ENCODE peak calls at places on chromosomes 2 and 18, in six cellular contexts. D is dorsolateral prefrontal cortex, X is right cardiac atrium, Y is spleen, E is MM.1S, I is psoas muscle. J is an unnamed sample. For H3K27me3, the result is how much of the 10 kb centered on the place peaks cover.

GRCh38 chr18:68837665-68838390 is 39.9 kb downstream of the CCDC102B start:
- DNase-seq in I (no peak), Y (no peak), D (no peak), X (no peak), E (no peak), J (no peak)

GRCh38 chr2:29920130-29920577 is 1.2 kb downstream of the ALK start:
- DNase-seq in I (peak), D (peak), X (peak), E (peak), Y (peak), J (peak)

GRCh38 chr2:12704378-12704777 is 12.4 kb upstream of the TRIB2 start:
- DNase-seq in Y (no peak), I (no peak), E (no peak), D (no peak), X (no peak), J (no peak)

GRCh38 chr2:237550057-237550415 is 16.3 kb upstream of the PRLH start:
- DNase-seq in X (no peak), I (peak), D (no peak), Y (peak), E (no peak), J (no peak)

GRCh38 chr2:26682155-26682554 is 10.4 kb upstream of the KCNK3 start:
- DNase-seq in X (no peak), Y (peak), E (no peak), D (no peak), I (no peak), J (no peak)

GRCh38 chr18:54822872-54823845 is 5.1 kb upstream of the RAB27B start:
- DNase-seq in E (no peak), Y (no peak), I (no peak), D (no peak), X (no peak), J (no peak)

GRCh38 chr2:168456526-168457176 is 579 bp downstream of the CERS6 start:
- DNase-seq in Y (peak), X (peak), E (peak), I (peak), D (peak), J (peak)

GRCh38 chr18:76697441-76697901 is 124.9 kb upstream of the ZNF236 start:
- DNase-seq in D (no peak), X (no peak), I (no peak), E (no peak), Y (no peak), J (no peak)

GRCh38 chr2:187003038-187003543 is 154.1 kb upstream of the ZSWIM2 start:
- DNase-seq in I (no peak), Y (no peak), E (no peak), X (peak), D (no peak), J (no peak)

GRCh38 chr2:9517118-9517782 is 38.4 kb downstream of the ADAM17 start:
- DNase-seq in Y (no peak), E (no peak), D (no peak), X (no peak), I (no peak), J (no peak)

GRCh38 chr18:75429975-75430374 is 2.5 kb upstream of the SMIM21 start:
- DNase-seq in I (no peak), X (no peak), D (no peak), Y (no peak), E (no peak), J (no peak)

GRCh38 chr2:235666240-235666781 is 172.5 kb downstream of the AGAP1 start:
- DNase-seq in X (no peak), E (peak), D (no peak), I (no peak), Y (no peak), J (peak)

GRCh38 chr2:62382122-62382521 is 123.9 kb downstream of the TMEM17 start:
- DNase-seq in D (no peak), Y (no peak), X (no peak), E (no peak), I (no peak), J (no peak)

GRCh38 chr2:196660264-196660663 is 20.7 kb downstream of the CCDC150 start:
- DNase-seq in Y (no peak), E (no peak), X (no peak), D (no peak), I (no peak), J (no peak)

GRCh38 chr2:182522428-182522896 is 95.6 kb upstream of the PDE1A start:
- DNase-seq in D (no peak), E (no peak), X (no peak), I (no peak), Y (no peak), J (no peak)

GRCh38 chr2:27095745-27096651 is 9.4 kb downstream of the KHK start:
- DNase-seq in E (peak), D (peak), Y (peak), X (peak), I (peak), J (peak)

GRCh38 chr2:162591403-162592083 is 247.0 kb downstream of the KCNH7 start:
- DNase-seq in I (no peak), X (no peak), D (no peak), Y (no peak), E (no peak), J (no peak)

GRCh38 chr18:48023334-48024008 is 93.0 kb upstream of the SMAD2 start:
- DNase-seq in Y (no peak), D (no peak), X (peak), E (peak), I (no peak), J (peak)

GRCh38 chr2:55936351-55936750 is 12.8 kb upstream of the EFEMP1 start:
- DNase-seq in D (no peak), Y (no peak), E (no peak), I (no peak), X (no peak), J (no peak)

GRCh38 chr18:34773378-34773777 is 63.3 kb downstream of the DTNA start:
- DNase-seq in E (no peak), X (no peak), I (no peak), D (no peak), Y (no peak), J (no peak)

GRCh38 chr2:68931799-68932198 is 20.9 kb downstream of the GKN2 start:
- DNase-seq in X (no peak), Y (no peak), E (no peak), I (no peak), D (no peak), J (no peak)

GRCh38 chr2:191434072-191434471 is 188.9 kb downstream of the MYO1B start:
- DNase-seq in D (no peak), E (no peak), Y (no peak), X (no peak), I (no peak), J (no peak)

GRCh38 chr18:47247833-47248609 is 3.4 kb downstream of the SKOR2 start:
- DNase-seq in E (no peak), X (no peak), I (no peak), D (no peak), Y (no peak), J (no peak)

GRCh38 chr2:197461073-197461472 is 7.7 kb downstream of the COQ10B start:
- DNase-seq in Y (no peak), D (no peak), E (no peak), X (no peak), I (no peak), J (no peak)

GRCh38 chr2:65198737-65199136 is 28.9 kb upstream of the ACTR2 start:
- DNase-seq in D (no peak), Y (no peak), X (peak), E (no peak), I (peak), J (no peak)

GRCh38 chr18:67515987-67516431 is 511 bp downstream of the DSEL start:
- DNase-seq in E (peak), X (peak), I (peak), Y (peak), D (peak), J (peak)

GRCh38 chr2:98911376-98912154 is 24.5 kb downstream of the CRACDL start:
- DNase-seq in Y (peak), X (no peak), E (no peak), I (no peak), D (no peak), J (no peak)

GRCh38 chr18:23761941-23762340 is 72.7 kb downstream of the LAMA3 start:
- DNase-seq in D (no peak), I (no peak), E (no peak), Y (no peak), X (no peak), J (no peak)

GRCh38 chr2:39377226-39377939 is 59.7 kb downstream of the MAP4K3 start:
- DNase-seq in Y (no peak), I (no peak), E (peak), X (no peak), D (no peak), J (no peak)

GRCh38 chr2:8441986-8442385 is 239.9 kb upstream of the ID2 start:
- DNase-seq in D (no peak), X (no peak), I (no peak), E (no peak), Y (no peak), J (no peak)

GRCh38 chr2:5546176-5546575 is 146.0 kb upstream of the SOX11 start:
- DNase-seq in I (no peak), Y (no peak), E (no peak), X (no peak), D (no peak), J (no peak)

GRCh38 chr2:57373530-57373929 is 673.1 kb upstream of the VRK2 start:
- DNase-seq in Y (no peak), D (no peak), E (no peak), X (no peak), I (no peak), J (no peak)

DNA sequence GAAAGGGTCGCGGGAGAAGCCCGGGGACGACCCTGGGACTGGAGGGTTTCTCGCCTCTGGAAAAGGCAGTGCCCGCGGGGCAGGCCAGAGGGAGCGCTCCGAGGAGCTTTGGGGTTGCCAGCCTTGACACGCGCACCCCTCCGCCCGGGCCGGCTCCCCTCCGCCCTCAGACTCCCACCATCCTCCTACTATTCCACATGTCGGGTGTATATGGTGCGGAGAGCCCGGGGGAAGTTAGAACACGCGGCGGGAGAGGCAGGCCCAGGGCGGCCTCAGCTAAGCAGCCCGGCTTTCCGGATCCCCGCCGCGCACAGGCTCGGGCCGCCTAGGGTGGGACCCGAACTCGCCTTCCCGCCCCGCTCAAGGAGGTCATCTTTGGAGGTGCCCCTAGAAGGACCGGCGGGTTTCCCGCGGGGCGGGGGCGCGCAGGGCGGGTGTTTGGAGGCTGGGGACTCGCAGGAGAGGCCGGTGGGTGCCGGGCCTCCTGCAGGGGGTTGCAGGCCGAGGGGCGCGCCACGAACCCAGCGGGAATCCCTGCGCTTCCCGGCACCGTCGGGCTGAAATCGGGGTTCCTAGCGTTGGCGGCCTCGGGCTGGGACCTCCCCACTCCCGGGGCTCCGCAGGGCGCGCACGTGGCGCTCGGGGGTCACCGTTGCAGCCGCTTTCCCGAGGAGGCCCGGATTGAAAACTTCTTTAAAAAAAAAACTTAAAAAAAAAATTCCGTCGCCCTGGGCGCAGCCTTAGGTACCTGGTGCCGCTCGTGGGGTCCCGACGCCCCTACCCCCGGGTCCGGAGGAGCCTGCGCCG is 3.7 kb downstream of the NFATC1 start:
- DNase-seq in D (no peak), I (peak), X (peak), Y (peak), E (no peak), J (no peak)
- H3K27me3 ChIP-seq in D (under half), I (under half), X (under half), Y (under half), E (under half), J (under half)

GRCh38 chr2:135630488-135630887 is 99.2 kb downstream of the R3HDM1 start:
- DNase-seq in X (no peak), E (no peak), D (no peak), Y (no peak), I (no peak), J (no peak)
- H3K27ac ChIP-seq in X (no peak), E (no peak), D (no peak), Y (no peak), I (no peak), J (no peak)

DNA sequence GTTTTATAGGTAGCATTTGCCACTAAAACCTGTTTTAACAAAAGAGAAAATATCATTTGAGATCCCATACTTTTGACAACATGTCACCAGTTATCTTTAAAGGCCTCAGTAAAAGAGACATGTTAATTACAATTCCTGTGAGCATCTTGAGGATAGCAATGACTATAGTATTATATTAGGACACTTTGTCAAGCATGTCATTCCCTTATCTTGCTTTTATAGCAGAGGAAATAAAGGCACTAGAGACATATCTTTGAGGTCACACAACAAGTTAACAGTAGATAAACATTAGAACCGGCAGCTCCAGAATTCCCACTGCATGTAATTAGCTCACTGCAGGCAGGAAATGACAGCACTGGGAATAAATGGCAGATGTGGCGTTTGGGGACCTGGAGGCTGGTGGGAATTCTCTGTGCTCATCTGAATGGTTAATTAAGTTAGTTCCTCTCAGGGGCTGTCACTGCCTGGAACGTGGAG is 25.9 kb downstream of the LYPD6B start:
- DNase-seq in I (no peak), X (no peak), D (no peak), E (no peak), Y (no peak), J (no peak)
- H3K27me3 ChIP-seq in I (under half), X (under half), D (under half), E (under half), Y (under half), J (under half)

DNA sequence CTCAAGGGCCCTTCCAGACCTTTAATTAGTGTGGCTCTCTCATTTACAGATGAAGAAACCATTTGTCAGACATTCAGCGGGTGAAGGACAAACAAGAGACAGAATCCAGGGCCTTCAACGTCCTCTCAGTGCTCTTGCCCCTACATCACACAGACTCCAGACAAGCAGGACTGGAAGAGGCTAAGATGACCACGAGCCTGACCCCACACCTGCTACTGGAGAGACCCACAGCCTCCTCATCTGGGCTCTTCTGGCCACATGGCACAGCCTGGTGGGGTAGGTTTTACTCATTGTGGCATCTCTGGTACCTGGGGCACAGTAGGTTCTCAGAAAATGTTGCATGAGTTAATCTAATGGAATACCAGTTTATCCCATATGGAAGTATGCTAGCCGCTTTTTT is 69.6 kb upstream of the TMEM247 start:
- DNase-seq in Y (no peak), X (no peak), I (no peak), D (no peak), E (no peak), J (no peak)
- H3K27ac ChIP-seq in Y (no peak), X (peak), I (no peak), D (no peak), E (no peak), J (no peak)

GRCh38 chr2:44766777-44767176 is 174.7 kb upstream of the SIX3 start:
- DNase-seq in Y (no peak), X (no peak), E (no peak), I (no peak), D (no peak), J (no peak)

GRCh38 chr2:44768438-44769236 is 172.9 kb upstream of the SIX3 start:
- DNase-seq in I (no peak), Y (peak), D (no peak), X (peak), E (no peak), J (no peak)

GRCh38 chr2:44767691-44768090 is 173.8 kb upstream of the SIX3 start:
- DNase-seq in D (no peak), Y (no peak), I (no peak), X (no peak), E (no peak), J (no peak)

GRCh38 chr2:44763275-44763674 is 178.2 kb upstream of the SIX3 start:
- DNase-seq in E (no peak), X (no peak), Y (no peak), D (no peak), I (no peak), J (no peak)

DNA sequence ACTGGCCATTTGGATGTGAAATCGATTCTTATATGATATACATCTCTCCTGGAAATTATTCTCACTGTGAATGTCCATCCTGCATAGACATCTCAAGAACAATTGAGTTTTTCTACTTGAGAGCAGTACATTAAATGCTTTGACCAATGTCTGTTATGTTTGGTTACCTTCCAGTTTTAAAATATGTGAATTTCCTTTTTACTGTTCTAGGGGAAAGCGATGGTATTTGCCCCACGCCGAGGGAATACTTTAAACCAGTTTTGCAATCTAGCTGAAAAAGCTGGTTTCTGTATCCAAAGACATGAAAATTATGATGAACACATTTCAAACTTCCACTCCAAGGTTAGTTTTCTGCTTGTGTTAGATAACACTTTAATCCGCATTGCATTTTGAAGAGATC is 175.3 kb upstream of the SIX3 start:
- DNase-seq in E (no peak), I (no peak), D (no peak), X (no peak), Y (no peak), J (no peak)
- H3K27me3 ChIP-seq in E (under half), I (under half), D (under half), X (under half), Y (under half), J (under half)

GRCh38 chr2:70828914-70829824 is 6.4 kb downstream of the CD207 start:
- DNase-seq in E (no peak), X (no peak), I (no peak), D (no peak), Y (no peak), J (no peak)
- H3K27ac ChIP-seq in E (no peak), X (no peak), I (peak), D (no peak), Y (no peak), J (no peak)

DNA sequence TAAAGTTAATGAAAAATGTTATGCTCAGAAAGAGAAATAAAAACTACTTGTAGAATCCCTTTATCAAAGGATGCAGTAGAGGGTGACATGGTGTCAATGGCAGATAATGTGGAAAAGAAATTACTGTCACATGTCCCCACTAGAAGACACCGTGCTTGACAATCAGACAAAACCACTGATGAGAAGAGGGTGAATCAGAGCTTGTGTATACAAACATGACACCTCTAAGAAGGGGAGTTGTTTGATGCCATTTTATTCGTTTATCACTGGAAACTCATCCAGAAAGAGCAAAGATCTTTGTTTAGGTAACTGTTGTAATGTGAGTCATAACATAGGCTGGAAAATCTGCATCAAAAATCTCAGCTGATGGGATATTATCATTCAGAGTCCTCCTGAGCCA is 49.6 kb upstream of the RAB12 start:
- DNase-seq in I (no peak), X (no peak), Y (no peak), D (no peak), E (no peak), J (no peak)
- H3K27me3 ChIP-seq in I (under half), X (under half), Y (under half), D (under half), E (under half), J (under half)

GRCh38 chr2:43018179-43019024 is 208.0 kb downstream of the ZFP36L2 start:
- DNase-seq in D (no peak), Y (peak), X (peak), E (no peak), I (peak), J (peak)
- H3K27ac ChIP-seq in D (peak), Y (peak), X (peak), E (no peak), I (peak), J (peak)

J was measured in ovary.